ENCODE peak calls at places on chromosomes 13 and 19, in eight cellular contexts. V is NCI-H446 treated with DMSO at 0.1 percent for 48 hours, Z is fibroblast of the conjunctiva, W is ELF-1, U is endothelial cell, N is left ventricle myocardium inferior, L is astrocyte of the spinal cord, T is GM04503. Q is an unnamed sample.

GRCh38 chr13:93867481-93867880 is 612.0 kb downstream of the DCT start:
- DNase-seq in V (no peak), Z (no peak), W (no peak), U (no peak), N (no peak), L (no peak), T (no peak), Q (no peak)

GRCh38 chr19:13817615-13818371 is 22.6 kb downstream of the ZSWIM4 start:
- DNase-seq in V (no peak), Z (no peak), W (peak), U (peak), N (no peak), L (no peak), T (no peak), Q (no peak)

GRCh38 chr19:45528744-45529453 is 21.6 kb downstream of the VASP start:
- DNase-seq in V (no peak), Z (no peak), W (peak), U (peak), N (no peak), L (peak), T (no peak), Q (no peak)

GRCh38 chr13:94849254-94849653 is 136.9 kb upstream of the SOX21 start:
- DNase-seq in V (no peak), Z (no peak), W (no peak), U (no peak), N (no peak), L (no peak), T (no peak), Q (no peak)

GRCh38 chr19:31348416-31349159 is 648 bp downstream of the TSHZ3 start:
- DNase-seq in V (no peak), Z (no peak), W (peak), U (no peak), N (peak), L (peak), T (no peak), Q (no peak)

GRCh38 chr13:71454509-71454908 is 412.5 kb downstream of the DACH1 start:
- DNase-seq in V (no peak), Z (no peak), W (no peak), U (no peak), N (no peak), L (no peak), T (no peak), Q (no peak)

GRCh38 chr13:43359536-43359935 is 336.1 kb downstream of the DNAJC15 start:
- DNase-seq in V (no peak), Z (no peak), W (no peak), U (no peak), N (no peak), L (no peak), T (no peak), Q (no peak)

GRCh38 chr19:13839938-13840750 is 36.8 kb upstream of the NANOS3 start:
- DNase-seq in V (no peak), Z (no peak), W (peak), U (no peak), N (peak), L (peak), T (no peak), Q (no peak)

GRCh38 chr19:12163841-12164240 is 945 bp downstream of the ZNF136 start:
- DNase-seq in V (no peak), Z (no peak), W (no peak), U (no peak), N (no peak), L (peak), T (no peak), Q (no peak)

GRCh38 chr13:92362717-92363116 is 863.9 kb upstream of the GPC6 start:
- DNase-seq in V (peak), Z (no peak), W (no peak), U (no peak), N (no peak), L (peak), T (no peak), Q (no peak)